ENCODE peak calls at places on chromosomes 16 and 17, in five cellular contexts. I is stimulated activated CD4-positive, alpha-beta T cell treated with anti-CD3 and anti-CD28 coated beads, Interleukin-4, amount 100 ng/mL, for 1 hour; D is ELR; U is frontal cortex; O is stimulated activated naive B cell treated with anti-CD40 and anti-IgM and Interleukin-4, amounts not matched to agents 10 μg/mL and 1 μg/mL and 100 μg/mL, for 72 hours. X is an unnamed sample.

GRCh38 chr16:85531516-85531915 is 81.6 kb upstream of the GSE1 start:
- DNase-seq in D (no peak), O (no peak), U (no peak), I (no peak), X (no peak)

GRCh38 chr17:2749784-2750181 is 331 bp upstream of the CCDC92B start:
- DNase-seq in D (peak), U (peak), O (peak), I (peak), X (peak)

GRCh38 chr16:1171001-1171400 is 18.1 kb downstream of the CACNA1H start:
- DNase-seq in O (no peak), D (no peak), U (no peak), I (no peak), X (no peak)

GRCh38 chr17:38727661-38728220 is 2.4 kb upstream of the CISD3 start:
- DNase-seq in I (peak), O (no peak), U (no peak), D (no peak), X (no peak)

GRCh38 chr17:82859431-82860403 is 19.9 kb upstream of the ZNF750 start:
- DNase-seq in I (peak), U (peak), O (peak), D (peak), X (peak)

GRCh38 chr17:81251091-81251942 is 12.2 kb downstream of the NDUFAF8 start:
- DNase-seq in D (no peak), O (no peak), I (no peak), U (no peak), X (no peak)

GRCh38 chr17:47199627-47200324 is 9.4 kb upstream of the MYL4 start:
- DNase-seq in I (no peak), U (no peak), D (no peak), O (no peak), X (no peak)

GRCh38 chr17:19295478-19296200 is 58.5 kb downstream of the EPN2 start:
- DNase-seq in U (no peak), O (no peak), I (no peak), D (no peak), X (no peak)

GRCh38 chr17:18361837-18362380 is 1.4 kb downstream of the SHMT1 start:
- DNase-seq in D (no peak), I (no peak), U (no peak), O (no peak), X (no peak)

GRCh38 chr16:82070656-82071369 is 35.8 kb downstream of the HSD17B2 start:
- DNase-seq in D (peak), O (no peak), U (no peak), I (no peak), X (no peak)

GRCh38 chr17:32484628-32485027 is 2.2 kb upstream of the CDK5R1 start:
- DNase-seq in O (no peak), D (no peak), I (no peak), U (no peak), X (no peak)

GRCh38 chr17:36723459-36723858 is 122.1 kb downstream of the MRM1 start:
- DNase-seq in I (no peak), D (no peak), O (no peak), U (no peak), X (no peak)

GRCh38 chr17:57465551-57465950 is 209.2 kb downstream of the MSI2 start:
- DNase-seq in O (no peak), D (no peak), U (no peak), I (no peak), X (no peak)

GRCh38 chr16:31214705-31215286 is 877 bp downstream of the TRIM72 start:
- DNase-seq in O (no peak), I (no peak), D (no peak), U (no peak), X (peak)

GRCh38 chr16:2476741-2477140 is 1.8 kb downstream of the TBC1D24 start:
- DNase-seq in U (no peak), D (no peak), I (no peak), O (no peak), X (no peak)

GRCh38 chr16:21101631-21102420 is 48.8 kb downstream of the DNAH3 start:
- DNase-seq in D (peak), O (no peak), U (no peak), I (peak), X (peak)

GRCh38 chr16:68369697-68370096 is 58.9 kb downstream of the PRMT7 start:
- DNase-seq in O (peak), U (no peak), D (no peak), I (no peak), X (no peak)

GRCh38 chr16:85514601-85515318 is 98.4 kb upstream of the GSE1 start:
- DNase-seq in U (peak), O (no peak), I (no peak), D (peak), X (no peak)

GRCh38 chr16:76943936-76944335 is 247.1 kb upstream of the MON1B start:
- DNase-seq in O (no peak), U (no peak), I (no peak), D (no peak), X (no peak)

GRCh38 chr16:22232277-22233049 is 26.4 kb downstream of the EEF2K start:
- DNase-seq in D (peak), U (no peak), O (no peak), I (no peak), X (no peak)

GRCh38 chr17:37025847-37026533 is 77.2 kb downstream of the AATF start:
- DNase-seq in D (no peak), O (no peak), I (no peak), U (no peak), X (no peak)

GRCh38 chr16:47905771-47906170 is 250.0 kb downstream of the ABCC12 start:
- DNase-seq in U (no peak), I (no peak), O (no peak), D (peak), X (no peak)

GRCh38 chr17:1800240-1800639 is 29.5 kb downstream of the SMYD4 start:
- DNase-seq in U (no peak), I (no peak), D (no peak), O (no peak), X (no peak)

GRCh38 chr17:40514013-40514875 is 12.8 kb upstream of the TNS4 start:
- DNase-seq in D (no peak), I (no peak), U (no peak), O (no peak), X (no peak)

GRCh38 chr17:39139137-39139516 is 12.3 kb downstream of the PLXDC1 start:
- DNase-seq in I (no peak), U (no peak), D (peak), O (no peak), X (no peak)

GRCh38 chr16:10922328-10923145 is 19.7 kb downstream of the DEXI start:
- DNase-seq in U (no peak), D (peak), O (no peak), I (no peak), X (no peak)

GRCh38 chr17:59372138-59372751 is 40.8 kb downstream of the YPEL2 start:
- DNase-seq in I (no peak), D (peak), U (no peak), O (peak), X (no peak)

GRCh38 chr16:15829460-15829859 is 27.4 kb downstream of the MYH11 start:
- DNase-seq in O (no peak), D (no peak), I (no peak), U (no peak), X (no peak)

GRCh38 chr16:47734987-47735594 is 274.0 kb downstream of the PHKB start:
- DNase-seq in O (no peak), U (no peak), I (no peak), D (no peak), X (no peak)

GRCh38 chr17:2925011-2925410 is 128.8 kb downstream of the RAP1GAP2 start:
- DNase-seq in U (no peak), D (no peak), O (no peak), I (no peak), X (no peak)